ENCODE peak calls at places on chromosomes 4 and X, in five cellular contexts. J is endothelial cell of umbilical vein, F is lower lobe of right lung, M is neural progenitor cell, Q is GM23248. V is an unnamed sample. For H3K4me1, the result is how much of the 10 kb centered on the place peaks cover.

GRCh38 chrX:110114260-110114776 is 111.4 kb downstream of the TMEM164 start:
- DNase-seq in J (no peak), Q (no peak), M (no peak), F (no peak), V (no peak)

GRCh38 chrX:143633530-143634372 is 2.1 kb downstream of the SLITRK4 start:
- DNase-seq in M (peak), Q (no peak), F (peak), J (no peak), V (peak)

GRCh38 chr4:163448541-163449203 is 24.9 kb downstream of the TKTL2 start:
- DNase-seq in F (no peak), Q (peak), M (no peak), J (no peak), V (no peak)

GRCh38 chr4:77092832-77093800 is 17.3 kb upstream of the CCNI start:
- DNase-seq in F (no peak), M (no peak), J (peak), Q (peak), V (no peak)

GRCh38 chr4:139670765-139671164 is 5.1 kb downstream of the MGST2 start:
- DNase-seq in F (no peak), M (no peak), Q (no peak), J (no peak), V (no peak)

GRCh38 chr4:78476108-78476704 is 75.4 kb upstream of the ANXA3 start:
- DNase-seq in F (no peak), Q (no peak), J (no peak), M (no peak), V (no peak)

GRCh38 chr4:74838746-74839370 is 44.5 kb upstream of the BTC start:
- DNase-seq in M (no peak), Q (peak), F (no peak), J (no peak), V (no peak)

GRCh38 chrX:64842492-64842891 is 133.8 kb downstream of the ZC4H2 start:
- DNase-seq in M (no peak), J (no peak), Q (no peak), F (no peak), V (no peak)

GRCh38 chr4:126564283-126564854 is 1068.4 kb upstream of the INTU start:
- DNase-seq in M (no peak), F (no peak), J (no peak), Q (peak), V (no peak)

DNA sequence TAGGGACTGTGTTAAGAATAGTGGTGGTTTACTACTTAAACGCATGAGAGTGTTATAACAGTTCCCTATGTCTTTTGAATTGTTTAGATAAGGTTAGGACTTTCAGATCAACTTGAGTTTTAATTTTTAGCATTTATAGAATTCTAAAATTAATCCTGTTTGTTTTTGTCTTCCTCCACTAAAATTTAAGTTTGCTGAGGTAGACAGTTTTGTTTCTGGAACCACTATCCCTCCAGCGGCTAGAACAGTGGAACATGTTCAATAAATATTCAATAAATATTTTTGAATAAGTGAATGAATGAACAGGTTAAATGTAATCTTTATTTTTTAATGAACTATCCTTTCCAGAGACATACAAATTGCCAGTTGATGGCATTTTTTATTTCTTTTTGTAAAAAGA is 58.4 kb downstream of the GAB1 start:
- DNase-seq in F (no peak), M (no peak), Q (no peak), J (no peak), V (no peak)
- H3K4me1 ChIP-seq in F (half or more), M (under half), Q (under half), J (under half), V (under half)

GRCh38 chrX:53263597-53264094 is 17.7 kb downstream of the IQSEC2 start:
- DNase-seq in J (peak), M (no peak), Q (peak), F (no peak), V (no peak)

GRCh38 chrX:53260836-53261235 is 20.5 kb downstream of the IQSEC2 start:
- DNase-seq in Q (no peak), M (no peak), F (no peak), J (no peak), V (no peak)

GRCh38 chrX:53262189-53262917 is 19.0 kb downstream of the IQSEC2 start:
- DNase-seq in J (no peak), F (no peak), Q (no peak), M (no peak), V (no peak)

GRCh38 chrX:53261573-53261972 is 19.8 kb downstream of the IQSEC2 start:
- DNase-seq in F (no peak), M (no peak), Q (no peak), J (no peak), V (no peak)

DNA sequence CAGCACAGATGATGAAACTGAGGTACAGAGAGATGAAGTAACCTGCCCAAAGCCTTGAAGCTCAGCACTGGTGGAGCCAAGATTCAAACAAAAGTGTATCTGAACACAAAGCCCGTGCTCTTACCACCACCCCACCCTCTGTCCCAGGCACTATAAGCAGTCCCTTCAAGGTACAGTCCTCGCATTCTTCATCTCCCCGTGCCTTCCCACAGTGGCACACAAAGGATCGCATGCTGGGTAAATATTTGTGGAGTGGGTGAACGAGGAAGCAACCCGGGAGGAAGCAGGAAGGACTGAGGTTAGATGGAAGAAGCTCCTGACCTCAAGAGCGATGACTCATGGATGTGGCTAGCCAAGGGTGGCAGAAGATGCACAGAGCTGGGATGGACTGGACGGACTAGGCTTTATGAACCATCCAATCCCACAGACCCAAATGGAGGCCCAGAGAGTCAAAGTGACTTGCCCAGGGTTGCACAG is 18.4 kb downstream of the IQSEC2 start:
- DNase-seq in M (no peak), J (peak), Q (peak), F (no peak), V (no peak)
- H3K4me3 ChIP-seq in M (no peak), J (no peak), Q (no peak), F (no peak), V (no peak)

DNA sequence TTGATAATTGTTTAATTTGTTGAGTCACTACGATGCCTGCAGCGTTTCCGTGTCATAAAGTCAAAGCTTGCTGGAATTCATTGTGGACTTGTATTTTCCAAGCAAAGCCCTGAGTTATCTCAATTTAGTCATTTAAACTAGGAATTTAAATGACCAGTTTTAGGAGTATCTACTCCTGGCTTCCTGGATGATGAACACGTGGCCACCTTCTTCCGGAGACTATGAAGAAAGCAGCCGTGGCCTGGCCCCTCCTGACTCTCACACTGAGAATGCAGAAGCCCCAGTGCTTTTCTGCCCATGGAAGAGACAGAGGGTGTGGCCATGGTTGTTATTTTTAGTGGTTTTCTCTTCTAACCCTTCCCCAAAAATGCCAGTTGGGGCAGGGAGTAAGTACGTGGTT is 250.7 kb upstream of the GATB start:
- DNase-seq in F (no peak), M (no peak), J (no peak), Q (peak), V (no peak)
- H3K4me1 ChIP-seq in F (under half), M (under half), J (under half), Q (under half), V (under half)

GRCh38 chrX:131827935-131828334 is 195.2 kb upstream of the STK26 start:
- DNase-seq in J (peak), F (no peak), M (peak), Q (peak), V (no peak)
- H3K4me3 ChIP-seq in J (no peak), F (no peak), M (peak), Q (no peak), V (no peak)

GRCh38 chr4:10024303-10024702 is 3.0 kb upstream of the SLC2A9 start:
- DNase-seq in J (no peak), Q (no peak), F (no peak), M (no peak), V (no peak)
- H3K4me1 ChIP-seq in J (under half), Q (under half), F (under half), M (under half), V (under half)